ENCODE peak calls at places on chromosome 12, in nine cellular contexts. One of them, this sample, is unnamed.

GRCh38 chr12:93541578-93542217 is 30.8 kb upstream of the SOCS2 start:
- DNase-seq in heart right ventricle: no peak
- DNase-seq in GM13977: no peak
- DNase-seq in epithelial cell of esophagus: no peak
- DNase-seq in neural progenitor cell: no peak
- DNase-seq in AG04450: no peak
- DNase-seq in A673: no peak
- DNase-seq in AG10803: peak
- DNase-seq in BJ: no peak
- DNase-seq in this sample: no peak

GRCh38 chr12:42652048-42652447 is 62.5 kb upstream of the PRICKLE1 start:
- DNase-seq in GM13977: no peak
- DNase-seq in neural progenitor cell: no peak
- DNase-seq in BJ: no peak
- DNase-seq in epithelial cell of esophagus: peak
- DNase-seq in heart right ventricle: no peak
- DNase-seq in AG04450: no peak
- DNase-seq in AG10803: no peak
- DNase-seq in A673: no peak
- DNase-seq in this sample: no peak

GRCh38 chr12:55982319-55982936 is 8.6 kb downstream of the RAB5B start:
- DNase-seq in AG04450: no peak
- DNase-seq in AG10803: no peak
- DNase-seq in heart right ventricle: no peak
- DNase-seq in GM13977: peak
- DNase-seq in neural progenitor cell: no peak
- DNase-seq in BJ: no peak
- DNase-seq in epithelial cell of esophagus: no peak
- DNase-seq in A673: peak
- DNase-seq in this sample: no peak

GRCh38 chr12:19576421-19576925 is 137.2 kb downstream of the AEBP2 start:
- DNase-seq in epithelial cell of esophagus: no peak
- DNase-seq in AG04450: peak
- DNase-seq in GM13977: no peak
- DNase-seq in A673: no peak
- DNase-seq in heart right ventricle: no peak
- DNase-seq in neural progenitor cell: no peak
- DNase-seq in AG10803: no peak
- DNase-seq in BJ: peak
- DNase-seq in this sample: no peak

GRCh38 chr12:1350934-1351240 is 243.5 kb downstream of the FBXL14 start:
- DNase-seq in BJ: no peak
- DNase-seq in heart right ventricle: no peak
- DNase-seq in neural progenitor cell: no peak
- DNase-seq in AG04450: no peak
- DNase-seq in GM13977: no peak
- DNase-seq in AG10803: no peak
- DNase-seq in epithelial cell of esophagus: no peak
- DNase-seq in A673: no peak
- DNase-seq in this sample: no peak

GRCh38 chr12:53219116-53219955 is 12.3 kb upstream of the ITGB7 start:
- DNase-seq in AG04450: no peak
- DNase-seq in heart right ventricle: no peak
- DNase-seq in A673: peak
- DNase-seq in neural progenitor cell: no peak
- DNase-seq in BJ: no peak
- DNase-seq in epithelial cell of esophagus: peak
- DNase-seq in GM13977: peak
- DNase-seq in AG10803: peak
- DNase-seq in this sample: no peak

GRCh38 chr12:67193705-67194104 is 75.5 kb upstream of the CAND1 start:
- DNase-seq in GM13977: no peak
- DNase-seq in BJ: no peak
- DNase-seq in AG04450: no peak
- DNase-seq in heart right ventricle: peak
- DNase-seq in AG10803: peak
- DNase-seq in neural progenitor cell: peak
- DNase-seq in A673: peak
- DNase-seq in epithelial cell of esophagus: peak
- DNase-seq in this sample: peak

GRCh38 chr12:87094356-87094755 is 838.2 kb upstream of the MGAT4C start:
- DNase-seq in BJ: no peak
- DNase-seq in neural progenitor cell: no peak
- DNase-seq in GM13977: no peak
- DNase-seq in AG10803: peak
- DNase-seq in epithelial cell of esophagus: no peak
- DNase-seq in AG04450: no peak
- DNase-seq in A673: no peak
- DNase-seq in heart right ventricle: no peak
- DNase-seq in this sample: no peak

GRCh38 chr12:24752763-24753462 is 196.0 kb downstream of the BCAT1 start:
- DNase-seq in AG04450: no peak
- DNase-seq in BJ: no peak
- DNase-seq in A673: no peak
- DNase-seq in neural progenitor cell: no peak
- DNase-seq in heart right ventricle: no peak
- DNase-seq in epithelial cell of esophagus: no peak
- DNase-seq in GM13977: no peak
- DNase-seq in AG10803: no peak
- DNase-seq in this sample: no peak

GRCh38 chr12:113103756-113104450 is 31.7 kb downstream of the RASAL1 start:
- DNase-seq in BJ: no peak
- DNase-seq in AG04450: no peak
- DNase-seq in AG10803: no peak
- DNase-seq in A673: no peak
- DNase-seq in neural progenitor cell: peak
- DNase-seq in GM13977: peak
- DNase-seq in epithelial cell of esophagus: peak
- DNase-seq in heart right ventricle: no peak
- DNase-seq in this sample: no peak

GRCh38 chr12:54197037-54197909 is 8.5 kb upstream of the SMUG1 start:
- DNase-seq in AG10803: peak
- DNase-seq in A673: peak
- DNase-seq in neural progenitor cell: peak
- DNase-seq in epithelial cell of esophagus: peak
- DNase-seq in AG04450: no peak
- DNase-seq in BJ: no peak
- DNase-seq in heart right ventricle: no peak
- DNase-seq in GM13977: no peak
- DNase-seq in this sample: no peak

GRCh38 chr12:94235894-94236293 is 87.5 kb downstream of the PLXNC1 start:
- DNase-seq in neural progenitor cell: no peak
- DNase-seq in heart right ventricle: no peak
- DNase-seq in AG10803: no peak
- DNase-seq in GM13977: no peak
- DNase-seq in A673: no peak
- DNase-seq in epithelial cell of esophagus: no peak
- DNase-seq in BJ: no peak
- DNase-seq in AG04450: no peak
- DNase-seq in this sample: no peak

GRCh38 chr12:65586796-65587195 is 237.5 kb upstream of the HMGA2 start:
- DNase-seq in AG10803: no peak
- DNase-seq in GM13977: no peak
- DNase-seq in neural progenitor cell: no peak
- DNase-seq in epithelial cell of esophagus: peak
- DNase-seq in heart right ventricle: no peak
- DNase-seq in AG04450: no peak
- DNase-seq in BJ: no peak
- DNase-seq in A673: peak
- DNase-seq in this sample: no peak

GRCh38 chr12:114694436-114695304 is 10.7 kb upstream of the TBX3 start:
- DNase-seq in AG04450: no peak
- DNase-seq in AG10803: no peak
- DNase-seq in A673: no peak
- DNase-seq in epithelial cell of esophagus: peak
- DNase-seq in GM13977: no peak
- DNase-seq in BJ: no peak
- DNase-seq in heart right ventricle: no peak
- DNase-seq in neural progenitor cell: peak
- DNase-seq in this sample: no peak

GRCh38 chr12:117921922-117922777 is 46.6 kb downstream of the KSR2 start:
- DNase-seq in AG10803: no peak
- DNase-seq in BJ: no peak
- DNase-seq in A673: no peak
- DNase-seq in neural progenitor cell: no peak
- DNase-seq in GM13977: no peak
- DNase-seq in AG04450: no peak
- DNase-seq in heart right ventricle: peak
- DNase-seq in epithelial cell of esophagus: no peak
- DNase-seq in this sample: no peak

GRCh38 chr12:89134213-89134770 is 218.0 kb downstream of the DUSP6 start:
- DNase-seq in AG10803: no peak
- DNase-seq in BJ: no peak
- DNase-seq in AG04450: no peak
- DNase-seq in A673: no peak
- DNase-seq in neural progenitor cell: no peak
- DNase-seq in GM13977: no peak
- DNase-seq in epithelial cell of esophagus: no peak
- DNase-seq in heart right ventricle: no peak
- DNase-seq in this sample: peak

GRCh38 chr12:52347546-52348510 is 19.5 kb downstream of the KRT85 start:
- DNase-seq in AG10803: no peak
- DNase-seq in GM13977: no peak
- DNase-seq in neural progenitor cell: no peak
- DNase-seq in A673: no peak
- DNase-seq in epithelial cell of esophagus: no peak
- DNase-seq in BJ: no peak
- DNase-seq in AG04450: no peak
- DNase-seq in heart right ventricle: no peak
- DNase-seq in this sample: no peak

GRCh38 chr12:113119980-113120669 is 15.4 kb downstream of the RASAL1 start:
- DNase-seq in GM13977: no peak
- DNase-seq in BJ: no peak
- DNase-seq in AG04450: no peak
- DNase-seq in AG10803: no peak
- DNase-seq in epithelial cell of esophagus: no peak
- DNase-seq in heart right ventricle: no peak
- DNase-seq in A673: no peak
- DNase-seq in neural progenitor cell: peak
- DNase-seq in this sample: no peak

GRCh38 chr12:6626654-6627283 is 9.0 kb downstream of the LPAR5 start:
- DNase-seq in heart right ventricle: no peak
- DNase-seq in AG04450: no peak
- DNase-seq in BJ: no peak
- DNase-seq in A673: no peak
- DNase-seq in neural progenitor cell: no peak
- DNase-seq in GM13977: no peak
- DNase-seq in AG10803: no peak
- DNase-seq in epithelial cell of esophagus: no peak
- DNase-seq in this sample: no peak

DNA sequence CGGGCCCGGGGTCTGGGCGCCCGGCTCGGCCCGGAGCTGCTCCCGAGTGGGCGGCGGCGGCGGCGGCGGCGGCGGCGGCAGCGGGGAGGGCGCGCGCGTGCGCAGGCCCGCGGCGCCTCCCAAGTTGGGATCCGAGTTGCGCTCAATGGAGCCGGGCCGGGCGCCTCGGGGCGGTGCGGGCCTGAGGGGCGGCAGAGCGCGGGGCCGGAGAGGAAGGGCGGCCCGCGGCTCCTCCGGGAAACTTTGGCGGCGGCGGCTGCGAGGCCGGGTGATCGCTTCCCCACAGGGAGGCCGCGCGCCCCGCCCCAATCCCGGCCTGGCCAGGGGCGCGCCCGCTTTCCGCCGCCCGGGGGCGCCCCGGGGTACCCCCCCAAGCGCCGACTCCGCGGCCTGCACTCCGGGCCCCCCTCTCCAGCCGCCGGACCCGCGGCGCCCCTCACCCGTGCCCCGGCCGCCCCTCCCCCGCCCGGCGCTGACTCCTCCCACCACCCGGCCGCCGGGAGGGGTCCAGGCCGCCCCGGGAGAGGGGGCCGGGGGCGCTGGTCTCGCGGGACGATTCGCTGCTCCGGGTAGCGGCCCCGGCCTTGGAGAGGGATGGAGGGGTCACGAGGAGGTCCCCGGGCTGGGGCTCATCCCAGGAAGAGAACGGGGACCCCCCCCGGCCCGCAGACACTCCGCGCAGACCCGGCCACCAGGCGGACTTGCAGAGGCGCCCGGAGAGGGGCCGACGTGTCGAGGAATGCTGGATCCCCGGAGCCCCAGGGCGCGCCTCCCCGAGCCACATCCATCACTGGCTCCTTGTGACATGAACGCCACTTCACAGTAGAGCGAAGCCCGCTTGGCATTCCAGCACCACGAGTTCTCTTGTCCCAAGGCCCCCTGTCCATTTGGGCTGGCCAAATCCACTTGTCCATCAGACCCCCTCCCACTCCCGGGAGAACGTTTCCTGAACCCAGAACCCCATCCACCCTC is at the start of gene RILPL1:
- DNase-seq in epithelial cell of esophagus: peak
- DNase-seq in AG10803: peak
- DNase-seq in BJ: no peak
- DNase-seq in GM13977: peak
- DNase-seq in AG04450: no peak
- DNase-seq in A673: peak
- DNase-seq in neural progenitor cell: peak
- DNase-seq in heart right ventricle: peak
- DNase-seq in this sample: peak
- TF ChIP-seq CTCF in epithelial cell of esophagus: peak
- TF ChIP-seq CTCF in AG10803: peak
- TF ChIP-seq CTCF in BJ: peak
- TF ChIP-seq CTCF in GM13977: peak
- TF ChIP-seq CTCF in AG04450: peak
- TF ChIP-seq CTCF in A673: peak
- TF ChIP-seq CTCF in neural progenitor cell: peak
- TF ChIP-seq CTCF in heart right ventricle: no peak
- TF ChIP-seq CTCF in this sample: peak

GRCh38 chr12:116882742-116883141 is 1.5 kb upstream of the HRK start:
- DNase-seq in BJ: no peak
- DNase-seq in heart right ventricle: no peak
- DNase-seq in AG10803: peak
- DNase-seq in GM13977: peak
- DNase-seq in AG04450: no peak
- DNase-seq in A673: peak
- DNase-seq in epithelial cell of esophagus: peak
- DNase-seq in neural progenitor cell: peak
- DNase-seq in this sample: no peak
- TF ChIP-seq CTCF in BJ: peak
- TF ChIP-seq CTCF in heart right ventricle: peak
- TF ChIP-seq CTCF in AG10803: peak
- TF ChIP-seq CTCF in GM13977: peak
- TF ChIP-seq CTCF in AG04450: peak
- TF ChIP-seq CTCF in A673: peak
- TF ChIP-seq CTCF in epithelial cell of esophagus: no peak
- TF ChIP-seq CTCF in neural progenitor cell: peak
- TF ChIP-seq CTCF in this sample: no peak

GRCh38 chr12:64273527-64274403 is 51.7 kb upstream of the KICS2 start:
- DNase-seq in A673: peak
- DNase-seq in GM13977: no peak
- DNase-seq in AG04450: no peak
- DNase-seq in epithelial cell of esophagus: peak
- DNase-seq in neural progenitor cell: peak
- DNase-seq in BJ: no peak
- DNase-seq in AG10803: no peak
- DNase-seq in heart right ventricle: no peak
- DNase-seq in this sample: peak
- TF ChIP-seq CTCF in A673: peak
- TF ChIP-seq CTCF in GM13977: peak
- TF ChIP-seq CTCF in AG04450: peak
- TF ChIP-seq CTCF in epithelial cell of esophagus: peak
- TF ChIP-seq CTCF in neural progenitor cell: peak
- TF ChIP-seq CTCF in BJ: peak
- TF ChIP-seq CTCF in AG10803: peak
- TF ChIP-seq CTCF in heart right ventricle: peak
- TF ChIP-seq CTCF in this sample: peak

GRCh38 chr12:95789126-95790024 is 1.2 kb downstream of the NTN4 start:
- DNase-seq in heart right ventricle: peak
- DNase-seq in AG04450: no peak
- DNase-seq in neural progenitor cell: peak
- DNase-seq in AG10803: no peak
- DNase-seq in GM13977: no peak
- DNase-seq in epithelial cell of esophagus: peak
- DNase-seq in BJ: no peak
- DNase-seq in A673: no peak
- DNase-seq in this sample: peak
- TF ChIP-seq CTCF in heart right ventricle: no peak
- TF ChIP-seq CTCF in AG04450: no peak
- TF ChIP-seq CTCF in neural progenitor cell: no peak
- TF ChIP-seq CTCF in AG10803: peak
- TF ChIP-seq CTCF in GM13977: no peak
- TF ChIP-seq CTCF in epithelial cell of esophagus: no peak
- TF ChIP-seq CTCF in BJ: no peak
- TF ChIP-seq CTCF in A673: no peak
- TF ChIP-seq CTCF in this sample: no peak